ENCODE peak calls at places on chromosomes 5 and 9, in nine cellular contexts. One of them, this sample, is unnamed.

GRCh38 chr9:95112436-95113280 is 204.9 kb downstream of the FANCC start:
- DNase-seq in KBM-7: no peak
- DNase-seq in Ammon's horn: no peak
- DNase-seq in Calu3: no peak
- DNase-seq in COR-L47: no peak
- DNase-seq in T-helper 1 cell: no peak
- DNase-seq in heart left ventricle: no peak
- DNase-seq in NB4: no peak
- DNase-seq in erythroblast: no peak
- DNase-seq in this sample: no peak

GRCh38 chr5:179226696-179227095 is 118.6 kb downstream of the ADAMTS2 start:
- DNase-seq in KBM-7: no peak
- DNase-seq in Ammon's horn: no peak
- DNase-seq in Calu3: no peak
- DNase-seq in COR-L47: no peak
- DNase-seq in T-helper 1 cell: no peak
- DNase-seq in heart left ventricle: no peak
- DNase-seq in NB4: no peak
- DNase-seq in erythroblast: no peak
- DNase-seq in this sample: no peak

GRCh38 chr5:136192526-136193395 is at the start of gene SMIM32:
- DNase-seq in KBM-7: peak
- DNase-seq in Ammon's horn: no peak
- DNase-seq in Calu3: peak
- DNase-seq in COR-L47: peak
- DNase-seq in T-helper 1 cell: no peak
- DNase-seq in heart left ventricle: peak
- DNase-seq in NB4: no peak
- DNase-seq in erythroblast: no peak
- DNase-seq in this sample: no peak

GRCh38 chr9:28439688-28440087 is 866.4 kb upstream of the C9orf72 start:
- DNase-seq in KBM-7: no peak
- DNase-seq in Ammon's horn: no peak
- DNase-seq in Calu3: no peak
- DNase-seq in COR-L47: no peak
- DNase-seq in T-helper 1 cell: no peak
- DNase-seq in heart left ventricle: no peak
- DNase-seq in NB4: no peak
- DNase-seq in erythroblast: no peak
- DNase-seq in this sample: no peak

GRCh38 chr9:13436591-13436990 is 157.1 kb upstream of the MPDZ start:
- DNase-seq in KBM-7: no peak
- DNase-seq in Ammon's horn: no peak
- DNase-seq in Calu3: no peak
- DNase-seq in COR-L47: no peak
- DNase-seq in T-helper 1 cell: no peak
- DNase-seq in heart left ventricle: no peak
- DNase-seq in NB4: no peak
- DNase-seq in erythroblast: no peak
- DNase-seq in this sample: no peak

GRCh38 chr9:3240651-3241268 is 285.0 kb downstream of the RFX3 start:
- DNase-seq in KBM-7: peak
- DNase-seq in Ammon's horn: peak
- DNase-seq in Calu3: peak
- DNase-seq in COR-L47: peak
- DNase-seq in T-helper 1 cell: peak
- DNase-seq in heart left ventricle: peak
- DNase-seq in NB4: peak
- DNase-seq in erythroblast: peak
- DNase-seq in this sample: peak

GRCh38 chr9:133826289-133827085 is 88.3 kb upstream of the SARDH start:
- DNase-seq in KBM-7: no peak
- DNase-seq in Ammon's horn: no peak
- DNase-seq in Calu3: no peak
- DNase-seq in COR-L47: no peak
- DNase-seq in T-helper 1 cell: no peak
- DNase-seq in heart left ventricle: no peak
- DNase-seq in NB4: no peak
- DNase-seq in erythroblast: no peak
- DNase-seq in this sample: no peak

GRCh38 chr5:142819292-142819691 is 49.1 kb downstream of the ARHGAP26 start:
- DNase-seq in KBM-7: no peak
- DNase-seq in Ammon's horn: no peak
- DNase-seq in Calu3: peak
- DNase-seq in COR-L47: no peak
- DNase-seq in T-helper 1 cell: no peak
- DNase-seq in heart left ventricle: no peak
- DNase-seq in NB4: no peak
- DNase-seq in erythroblast: no peak
- DNase-seq in this sample: peak

GRCh38 chr9:98808411-98808815 is 943 bp downstream of the GALNT12 start:
- DNase-seq in KBM-7: peak
- DNase-seq in Ammon's horn: no peak
- DNase-seq in Calu3: peak
- DNase-seq in COR-L47: no peak
- DNase-seq in T-helper 1 cell: no peak
- DNase-seq in heart left ventricle: no peak
- DNase-seq in NB4: peak
- DNase-seq in erythroblast: no peak
- DNase-seq in this sample: peak

GRCh38 chr5:126354857-126355731 is 68.1 kb upstream of the GRAMD2B start:
- DNase-seq in KBM-7: no peak
- DNase-seq in Ammon's horn: no peak
- DNase-seq in Calu3: peak
- DNase-seq in COR-L47: no peak
- DNase-seq in T-helper 1 cell: no peak
- DNase-seq in heart left ventricle: no peak
- DNase-seq in NB4: no peak
- DNase-seq in erythroblast: no peak
- DNase-seq in this sample: no peak

GRCh38 chr5:55232194-55232984 is 1.0 kb downstream of the CCNO start:
- DNase-seq in KBM-7: peak
- DNase-seq in Ammon's horn: peak
- DNase-seq in Calu3: peak
- DNase-seq in COR-L47: peak
- DNase-seq in T-helper 1 cell: no peak
- DNase-seq in heart left ventricle: no peak
- DNase-seq in NB4: no peak
- DNase-seq in erythroblast: peak
- DNase-seq in this sample: peak

GRCh38 chr9:124008307-124008854 is 3.2 kb upstream of the LHX2 start:
- DNase-seq in KBM-7: no peak
- DNase-seq in Ammon's horn: no peak
- DNase-seq in Calu3: no peak
- DNase-seq in COR-L47: peak
- DNase-seq in T-helper 1 cell: no peak
- DNase-seq in heart left ventricle: no peak
- DNase-seq in NB4: peak
- DNase-seq in erythroblast: no peak
- DNase-seq in this sample: no peak

GRCh38 chr9:97332993-97333392 is 25.5 kb downstream of the CCDC180 start:
- DNase-seq in KBM-7: no peak
- DNase-seq in Ammon's horn: no peak
- DNase-seq in Calu3: no peak
- DNase-seq in COR-L47: no peak
- DNase-seq in T-helper 1 cell: no peak
- DNase-seq in heart left ventricle: no peak
- DNase-seq in NB4: no peak
- DNase-seq in erythroblast: no peak
- DNase-seq in this sample: no peak

GRCh38 chr5:139676951-139677367 is 28.8 kb downstream of the CXXC5 start:
- DNase-seq in KBM-7: no peak
- DNase-seq in Ammon's horn: peak
- DNase-seq in Calu3: no peak
- DNase-seq in COR-L47: no peak
- DNase-seq in T-helper 1 cell: no peak
- DNase-seq in heart left ventricle: no peak
- DNase-seq in NB4: no peak
- DNase-seq in erythroblast: no peak
- DNase-seq in this sample: peak

GRCh38 chr9:72477862-72478564 is 43.4 kb upstream of the TMC1 start:
- DNase-seq in KBM-7: peak
- DNase-seq in Ammon's horn: no peak
- DNase-seq in Calu3: peak
- DNase-seq in COR-L47: no peak
- DNase-seq in T-helper 1 cell: no peak
- DNase-seq in heart left ventricle: peak
- DNase-seq in NB4: peak
- DNase-seq in erythroblast: peak
- DNase-seq in this sample: no peak

This sample was measured in G401.